ENCODE peak calls at places on chromosomes 1 and 21, in five cellular contexts. One of them, this sample, is unnamed.

GRCh38 chr1:11838349-11839272 is 9.0 kb downstream of the NPPA start:
- DNase-seq in astrocyte of the spinal cord: peak
- DNase-seq in stimulated activated CD8-positive, alpha-beta memory T cell treated with anti-CD3 and anti-CD28 coated beads, Interleukin-4, amount 100 ng/mL, for 1 hour: peak
- DNase-seq in EH: peak
- DNase-seq in Peyer's patch: peak
- DNase-seq in this sample: peak

GRCh38 chr21:42261832-42262200 is 42.9 kb downstream of the ABCG1 start:
- DNase-seq in astrocyte of the spinal cord: no peak
- DNase-seq in EH: no peak
- DNase-seq in Peyer's patch: no peak
- DNase-seq in stimulated activated CD8-positive, alpha-beta memory T cell treated with anti-CD3 and anti-CD28 coated beads, Interleukin-4, amount 100 ng/mL, for 1 hour: no peak
- DNase-seq in this sample: no peak

GRCh38 chr1:87044840-87045239 is 130.4 kb downstream of the HS2ST1 start:
- DNase-seq in astrocyte of the spinal cord: no peak
- DNase-seq in EH: no peak
- DNase-seq in Peyer's patch: no peak
- DNase-seq in stimulated activated CD8-positive, alpha-beta memory T cell treated with anti-CD3 and anti-CD28 coated beads, Interleukin-4, amount 100 ng/mL, for 1 hour: no peak
- DNase-seq in this sample: no peak

GRCh38 chr1:214244841-214245240 is 36.1 kb upstream of the SMYD2 start:
- DNase-seq in stimulated activated CD8-positive, alpha-beta memory T cell treated with anti-CD3 and anti-CD28 coated beads, Interleukin-4, amount 100 ng/mL, for 1 hour: no peak
- DNase-seq in astrocyte of the spinal cord: no peak
- DNase-seq in Peyer's patch: no peak
- DNase-seq in EH: no peak
- DNase-seq in this sample: no peak

GRCh38 chr1:234745844-234746797 is 136.1 kb upstream of the IRF2BP2 start:
- DNase-seq in stimulated activated CD8-positive, alpha-beta memory T cell treated with anti-CD3 and anti-CD28 coated beads, Interleukin-4, amount 100 ng/mL, for 1 hour: no peak
- DNase-seq in astrocyte of the spinal cord: peak
- DNase-seq in Peyer's patch: no peak
- DNase-seq in EH: peak
- DNase-seq in this sample: no peak

GRCh38 chr1:5690878-5691277 is 301.3 kb downstream of the NPHP4 start:
- DNase-seq in astrocyte of the spinal cord: no peak
- DNase-seq in EH: no peak
- DNase-seq in Peyer's patch: no peak
- DNase-seq in stimulated activated CD8-positive, alpha-beta memory T cell treated with anti-CD3 and anti-CD28 coated beads, Interleukin-4, amount 100 ng/mL, for 1 hour: no peak
- DNase-seq in this sample: peak

GRCh38 chr1:160608057-160608456 is 28.8 kb upstream of the CD84 start:
- DNase-seq in stimulated activated CD8-positive, alpha-beta memory T cell treated with anti-CD3 and anti-CD28 coated beads, Interleukin-4, amount 100 ng/mL, for 1 hour: no peak
- DNase-seq in EH: no peak
- DNase-seq in Peyer's patch: no peak
- DNase-seq in astrocyte of the spinal cord: no peak
- DNase-seq in this sample: no peak

GRCh38 chr1:199264911-199265310 is 626.1 kb downstream of the PTPRC start:
- DNase-seq in stimulated activated CD8-positive, alpha-beta memory T cell treated with anti-CD3 and anti-CD28 coated beads, Interleukin-4, amount 100 ng/mL, for 1 hour: no peak
- DNase-seq in EH: no peak
- DNase-seq in Peyer's patch: no peak
- DNase-seq in astrocyte of the spinal cord: no peak
- DNase-seq in this sample: no peak

GRCh38 chr1:246261641-246262040 is 245.4 kb downstream of the SMYD3 start:
- DNase-seq in stimulated activated CD8-positive, alpha-beta memory T cell treated with anti-CD3 and anti-CD28 coated beads, Interleukin-4, amount 100 ng/mL, for 1 hour: no peak
- DNase-seq in EH: no peak
- DNase-seq in Peyer's patch: no peak
- DNase-seq in astrocyte of the spinal cord: no peak
- DNase-seq in this sample: no peak

GRCh38 chr1:88524129-88524528 is 159.9 kb upstream of the PKN2 start:
- DNase-seq in stimulated activated CD8-positive, alpha-beta memory T cell treated with anti-CD3 and anti-CD28 coated beads, Interleukin-4, amount 100 ng/mL, for 1 hour: no peak
- DNase-seq in EH: no peak
- DNase-seq in astrocyte of the spinal cord: no peak
- DNase-seq in Peyer's patch: no peak
- DNase-seq in this sample: no peak